ENCODE peak calls at places on chromosomes 11 and 22, in seven cellular contexts. S, P, D, R, F, N and V are unnamed samples.
A peak's percentile ranks its signal among the peaks of the same experiment; 100 is the strongest.

GRCh38 chr11:27423125-27423524 is 49.5 kb downstream of the LGR4 start:
- DNase-seq in S (peak; percentile 89), P (no peak), D (peak; percentile 76), R (no peak), F (peak; percentile 62), N (peak; percentile 31), V (no peak)

GRCh38 chr22:32685527-32685926 is 116.0 kb upstream of the TIMP3 start:
- DNase-seq in S (no peak), P (no peak), D (no peak), R (no peak), F (no peak), N (no peak), V (no peak)

GRCh38 chr22:37175414-37176144 is 12.5 kb downstream of the C1QTNF6 start:
- DNase-seq in S (no peak), P (no peak), D (no peak), R (no peak), F (no peak), N (no peak), V (no peak)

GRCh38 chr22:50696799-50697561 is 24.4 kb downstream of the SHANK3 start:
- DNase-seq in S (peak; percentile 74), P (no peak), D (peak; percentile 41), R (no peak), F (no peak), N (peak; percentile 74), V (no peak)

GRCh38 chr22:24068377-24068680 is 57.2 kb downstream of the CABIN1 start:
- DNase-seq in S (no peak), P (no peak), D (no peak), R (no peak), F (no peak), N (no peak), V (no peak)

GRCh38 chr11:67273260-67273990 is 7.2 kb downstream of the GRK2 start:
- DNase-seq in S (no peak), P (no peak), D (no peak), R (no peak), F (no peak), N (no peak), V (no peak)

GRCh38 chr11:132943737-132944556 is 588.4 kb downstream of the OPCML start:
- DNase-seq in S (peak; percentile 75), P (no peak), D (peak; percentile 16), R (peak; percentile 17), F (no peak), N (no peak), V (no peak)

GRCh38 chr11:44290206-44290605 is 19.7 kb downstream of the ALX4 start:
- DNase-seq in S (no peak), P (no peak), D (no peak), R (no peak), F (no peak), N (no peak), V (no peak)

GRCh38 chr11:65013692-65014145 is 241 bp upstream of the ARL2 start:
- DNase-seq in S (peak; percentile 98), P (peak; percentile 91), D (peak; percentile 96), R (peak; percentile 87), F (peak; percentile 91), N (peak; percentile 91), V (peak; percentile 40)

GRCh38 chr11:116166788-116167465 is 605.9 kb downstream of the BUD13 start:
- DNase-seq in S (no peak), P (no peak), D (no peak), R (no peak), F (no peak), N (no peak), V (no peak)